ENCODE peak calls at places on chromosomes 3 and 15, in seven cellular contexts. Q, B, U, W, Y, G and Z are unnamed samples. For H3K4me1, the result is how much of the 10 kb centered on the place peaks cover.

GRCh38 chr3:132659000-132659369 is 624 bp downstream of the ACAD11 start:
- DNase-seq in Q (no peak), W (no peak), G (no peak), Y (no peak), U (no peak), B (peak), Z (no peak)

GRCh38 chr15:49460411-49460941 is 37.4 kb downstream of the FGF7 start:
- DNase-seq in W (no peak), U (no peak), Y (no peak), Q (no peak), B (no peak), G (no peak), Z (peak)

GRCh38 chr3:50600141-50600753 is 11.3 kb downstream of the CISH start:
- DNase-seq in Q (no peak), W (no peak), B (no peak), G (no peak), Y (no peak), U (no peak), Z (no peak)

GRCh38 chr3:24123596-24123995 is 178.5 kb downstream of the NR1D2 start:
- DNase-seq in W (no peak), U (no peak), Q (no peak), G (no peak), B (no peak), Y (no peak), Z (peak)

GRCh38 chr3:98732239-98733054 is 30.7 kb upstream of the ST3GAL6 start:
- DNase-seq in U (peak), G (peak), Y (no peak), Q (no peak), W (no peak), B (peak), Z (peak)

GRCh38 chr15:45198337-45199135 is 10.8 kb upstream of the SHF start:
- DNase-seq in G (peak), U (peak), Q (peak), B (peak), Y (peak), W (peak), Z (peak)

GRCh38 chr15:70198441-70199123 is 100.9 kb upstream of the TLE3 start:
- DNase-seq in B (no peak), Q (no peak), Y (no peak), G (no peak), U (no peak), W (no peak), Z (no peak)

GRCh38 chr15:100818927-100819326 is 60.7 kb upstream of the ALDH1A3 start:
- DNase-seq in B (no peak), G (no peak), Y (no peak), Q (no peak), W (no peak), U (no peak), Z (peak)

GRCh38 chr3:49122886-49123545 is 2.4 kb upstream of the USP19 start:
- DNase-seq in U (no peak), G (no peak), Y (no peak), Q (no peak), B (no peak), W (no peak), Z (no peak)

GRCh38 chr3:109926376-109926775 is 589.0 kb upstream of the DPPA4 start:
- DNase-seq in W (no peak), G (no peak), B (no peak), Q (no peak), Y (no peak), U (peak), Z (no peak)

GRCh38 chr15:26772588-26773484 is at the start of gene GABRB3:
- DNase-seq in Q (no peak), W (no peak), U (peak), B (no peak), Y (no peak), G (peak), Z (peak)

GRCh38 chr3:69419276-69419675 is 33.4 kb upstream of the FRMD4B start:
- DNase-seq in Q (no peak), Y (no peak), U (no peak), G (no peak), B (no peak), W (no peak), Z (no peak)

GRCh38 chr3:148957586-148957985 is 33.8 kb upstream of the GYG1 start:
- DNase-seq in U (no peak), Y (peak), B (no peak), G (no peak), Q (no peak), W (no peak), Z (no peak)

GRCh38 chr3:23129817-23130216 is 73.3 kb upstream of the UBE2E2 start:
- DNase-seq in W (no peak), G (no peak), Y (no peak), Q (no peak), B (peak), U (no peak), Z (peak)

GRCh38 chr3:43869491-43869890 is 178.8 kb downstream of the ABHD5 start:
- DNase-seq in B (no peak), Y (no peak), Q (no peak), G (no peak), W (no peak), U (no peak), Z (no peak)

GRCh38 chr3:15645740-15646490 is 44.4 kb downstream of the BTD start:
- DNase-seq in Y (no peak), G (peak), U (peak), B (peak), W (no peak), Q (no peak), Z (peak)

GRCh38 chr3:190044142-190044541 is 76.6 kb downstream of the P3H2 start:
- DNase-seq in W (no peak), Y (no peak), G (no peak), B (peak), U (no peak), Q (no peak), Z (no peak)

GRCh38 chr3:12663311-12663935 is 494 bp downstream of the RAF1 start:
- DNase-seq in B (peak), W (no peak), U (peak), Y (peak), G (peak), Q (peak), Z (peak)

GRCh38 chr3:64209866-64210609 is 15.2 kb downstream of the PRICKLE2 start:
- DNase-seq in Q (no peak), G (no peak), B (peak), W (no peak), U (peak), Y (no peak), Z (no peak)

GRCh38 chr3:127820871-127821853 is 1.2 kb downstream of the MGLL start:
- DNase-seq in G (no peak), B (no peak), W (no peak), Y (no peak), U (peak), Q (no peak), Z (peak)

GRCh38 chr15:40906947-40907802 is 12.9 kb downstream of the VPS18 start:
- DNase-seq in Q (peak), U (no peak), B (peak), W (no peak), G (no peak), Y (peak), Z (peak)

GRCh38 chr3:177443469-177443868 is 246.2 kb upstream of the TBL1XR1 start:
- DNase-seq in B (peak), Y (no peak), U (no peak), Q (no peak), W (no peak), G (no peak), Z (peak)

GRCh38 chr3:152688313-152688712 is 146.6 kb upstream of the P2RY1 start:
- DNase-seq in W (no peak), G (no peak), Q (no peak), B (peak), U (no peak), Y (no peak), Z (no peak)

GRCh38 chr3:177977381-177978158 is 558.7 kb upstream of the KCNMB2 start:
- DNase-seq in Y (no peak), U (no peak), G (peak), W (no peak), B (peak), Q (no peak), Z (peak)

GRCh38 chr3:70261283-70261682 is 51.2 kb downstream of the MDFIC2 start:
- DNase-seq in W (no peak), U (no peak), G (no peak), Y (no peak), Q (no peak), B (no peak), Z (no peak)

GRCh38 chr3:12532182-12532581 is 13.1 kb downstream of the MKRN2OS start:
- DNase-seq in Y (no peak), G (no peak), B (no peak), U (no peak), Q (no peak), W (no peak), Z (no peak)

GRCh38 chr3:85631070-85631469 is 672.3 kb downstream of the CADM2 start:
- DNase-seq in U (no peak), W (no peak), G (no peak), Q (no peak), Y (no peak), B (no peak), Z (no peak)

GRCh38 chr3:41893977-41894376 is 67.9 kb downstream of the ULK4 start:
- DNase-seq in G (peak), Q (no peak), B (peak), W (no peak), Y (peak), U (no peak), Z (peak)

GRCh38 chr15:24955549-24955929 is 752 bp downstream of the SNRPN start:
- DNase-seq in Q (peak), W (no peak), B (no peak), Y (no peak), G (peak), U (peak), Z (peak)

GRCh38 chr3:58486036-58486435 is 5.9 kb upstream of the KCTD6 start:
- DNase-seq in G (no peak), Y (no peak), Q (no peak), W (no peak), U (no peak), B (no peak), Z (no peak)

GRCh38 chr15:74317820-74318375 is 49.5 kb downstream of the CYP11A1 start:
- DNase-seq in Y (no peak), G (no peak), W (no peak), U (peak), Q (no peak), B (no peak), Z (peak)

GRCh38 chr3:26920579-26920978 is 298.0 kb downstream of the LRRC3B start:
- DNase-seq in W (peak), G (no peak), B (no peak), Q (no peak), U (no peak), Y (no peak), Z (no peak)

GRCh38 chr3:157311633-157312365 is 124.9 kb upstream of the PTX3 start:
- DNase-seq in W (no peak), Y (no peak), B (peak), U (no peak), G (no peak), Q (no peak), Z (peak)

GRCh38 chr3:98839846-98840245 is 61.6 kb downstream of the DCBLD2 start:
- DNase-seq in U (no peak), G (no peak), Q (no peak), W (no peak), Y (no peak), B (no peak), Z (no peak)

GRCh38 chr15:65630760-65631159 is 9.0 kb downstream of the SLC24A1 start:
- DNase-seq in W (no peak), U (no peak), G (no peak), Y (no peak), Q (no peak), B (no peak), Z (no peak)

GRCh38 chr3:42823351-42823750 is 14.1 kb downstream of the ACKR2 start:
- DNase-seq in Q (no peak), B (peak), Y (no peak), W (no peak), U (no peak), G (no peak), Z (no peak)

GRCh38 chr15:98177950-98178848 is 217.7 kb downstream of the ARRDC4 start:
- DNase-seq in Q (no peak), Y (peak), B (peak), G (peak), W (peak), U (no peak), Z (peak)

GRCh38 chr15:31439328-31439727 is 112.7 kb downstream of the KLF13 start:
- DNase-seq in Q (no peak), G (peak), U (peak), W (no peak), Y (peak), B (no peak), Z (no peak)

GRCh38 chr3:72003936-72004335 is 219.0 kb upstream of the PROK2 start:
- DNase-seq in Y (no peak), W (no peak), B (no peak), G (no peak), U (no peak), Q (no peak), Z (no peak)
- H3K4me1 ChIP-seq in Y (under half), W (under half), B (under half), G (under half), U (under half), Q (under half), Z (under half)

GRCh38 chr15:77015651-77016320 is 20.9 kb downstream of the PSTPIP1 start:
- DNase-seq in Y (no peak), U (peak), Q (no peak), G (no peak), B (no peak), W (no peak), Z (no peak)

GRCh38 chr15:77012117-77012712 is 17.3 kb downstream of the PSTPIP1 start:
- DNase-seq in U (no peak), Y (no peak), W (no peak), B (no peak), Q (no peak), G (no peak), Z (no peak)

GRCh38 chr15:77012868-77013267 is 17.9 kb downstream of the PSTPIP1 start:
- DNase-seq in Q (no peak), B (no peak), Y (no peak), W (no peak), U (peak), G (no peak), Z (no peak)

GRCh38 chr15:77014137-77015081 is 19.5 kb downstream of the PSTPIP1 start:
- DNase-seq in Q (no peak), U (peak), G (no peak), B (no peak), W (no peak), Y (no peak), Z (no peak)

DNA sequence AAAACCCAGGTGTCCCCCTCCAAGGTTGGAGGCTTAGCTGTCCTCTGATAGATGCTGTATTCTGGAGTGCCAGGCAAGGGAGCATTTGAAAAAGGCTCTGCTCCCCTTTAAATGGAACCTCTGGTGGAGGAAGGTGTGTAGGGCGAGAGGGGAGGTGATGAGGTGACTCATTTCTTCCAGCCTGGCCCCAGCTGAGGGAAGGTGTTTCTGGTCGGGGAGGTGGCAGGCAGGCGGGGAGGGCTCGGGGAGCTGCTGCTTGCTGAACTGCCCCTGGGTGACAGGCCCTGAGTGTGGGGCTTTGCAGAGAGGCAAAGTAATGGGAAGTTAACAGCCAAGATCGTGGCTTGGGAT is 18.8 kb downstream of the PSTPIP1 start:
- DNase-seq in Y (no peak), W (no peak), B (peak), G (no peak), Q (peak), U (peak), Z (no peak)
- H3K4me3 ChIP-seq in Y (no peak), W (no peak), B (no peak), G (no peak), Q (peak), U (no peak), Z (no peak)

GRCh38 chr15:39898317-39898716 is 21.7 kb downstream of the GPR176 start:
- DNase-seq in U (no peak), W (no peak), Y (no peak), Q (no peak), G (no peak), B (no peak), Z (no peak)

GRCh38 chr15:39908186-39908585 is 11.9 kb downstream of the GPR176 start:
- DNase-seq in W (no peak), Q (no peak), B (peak), Y (no peak), U (no peak), G (no peak), Z (peak)

GRCh38 chr15:39907216-39907615 is 12.8 kb downstream of the GPR176 start:
- DNase-seq in Q (no peak), W (no peak), G (no peak), U (no peak), B (no peak), Y (no peak), Z (no peak)

DNA sequence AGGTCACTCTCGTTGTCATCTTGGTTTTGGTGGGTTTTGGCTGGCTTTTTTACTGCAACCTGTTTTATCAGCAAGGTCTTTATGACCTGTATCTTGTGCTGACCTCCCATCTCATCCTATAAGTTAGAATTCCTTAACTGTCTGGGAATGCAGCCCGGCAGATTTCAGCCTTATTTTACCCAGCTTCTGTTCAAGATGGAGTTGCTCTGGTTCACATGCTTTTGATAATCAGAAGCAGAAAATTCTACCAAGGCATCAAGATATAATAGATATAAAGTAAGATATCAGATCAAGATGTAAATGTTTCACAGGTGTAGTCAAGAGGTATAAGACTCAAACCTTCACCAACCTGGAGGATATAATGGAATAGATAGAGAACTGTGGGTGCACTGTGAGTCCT is 16.0 kb downstream of the GPR176 start:
- DNase-seq in Y (no peak), G (no peak), U (no peak), W (no peak), B (no peak), Q (no peak), Z (no peak)
- H3K4me1 ChIP-seq in Y (under half), G (under half), U (under half), W (under half), B (under half), Q (under half), Z (under half)

GRCh38 chr3:10972359-10972758 is 20.2 kb upstream of the SLC6A1 start:
- DNase-seq in G (no peak), Y (no peak), B (no peak), U (no peak), W (no peak), Q (no peak), Z (no peak)

GRCh38 chr3:10973196-10973595 is 19.4 kb upstream of the SLC6A1 start:
- DNase-seq in B (no peak), U (no peak), Q (no peak), G (no peak), Y (no peak), W (no peak), Z (no peak)

GRCh38 chr3:10964537-10965167 is 27.9 kb upstream of the SLC6A1 start:
- DNase-seq in B (peak), U (no peak), Q (no peak), G (no peak), W (no peak), Y (no peak), Z (no peak)

GRCh38 chr3:10970306-10970979 is 22.1 kb upstream of the SLC6A1 start:
- DNase-seq in W (no peak), Q (no peak), B (no peak), Y (no peak), U (no peak), G (no peak), Z (no peak)

GRCh38 chr3:10968390-10968789 is 24.2 kb upstream of the SLC6A1 start:
- DNase-seq in G (no peak), U (no peak), Y (no peak), Q (no peak), B (no peak), W (no peak), Z (no peak)
- H3K4me3 ChIP-seq in G (no peak), U (no peak), Y (no peak), Q (no peak), B (no peak), W (no peak), Z (no peak)